ENCODE peak calls at places on chromosomes 11 and 22, in nine cellular contexts. Y is activated T-cell treated with anti-CD3 and anti-CD28 coated beads, Interleukin-2, amount 50 U/mL, for 24 hours; C is ELR; V is pancreas; T is memory B cell; K is GM19239; H is germinal center; R is A172; M is cardiac muscle cell. Q is an unnamed sample.

GRCh38 chr11:112227471-112227870 is 1.2 kb downstream of the PTS start:
- DNase-seq in K (no peak), H (no peak), M (no peak), C (no peak), V (no peak), R (no peak), Y (no peak), T (no peak), Q (no peak)

GRCh38 chr11:118142809-118143208 is 9.8 kb downstream of the SCN4B start:
- DNase-seq in K (no peak), C (peak), T (no peak), H (no peak), V (no peak), M (no peak), R (no peak), Y (no peak), Q (no peak)

GRCh38 chr11:18452927-18453326 is 2.7 kb upstream of the LDHAL6A start:
- DNase-seq in V (no peak), M (no peak), C (peak), H (no peak), T (no peak), Y (no peak), R (peak), K (no peak), Q (no peak)

GRCh38 chr11:11074686-11075370 is 217.0 kb upstream of the ZBED5 start:
- DNase-seq in C (no peak), R (no peak), Y (no peak), H (no peak), K (no peak), V (no peak), M (no peak), T (no peak), Q (no peak)

GRCh38 chr11:2309251-2310072 is 7.6 kb downstream of the TSPAN32 start:
- DNase-seq in Y (no peak), M (no peak), C (no peak), H (no peak), T (no peak), R (no peak), K (no peak), V (no peak), Q (no peak)

GRCh38 chr11:93929407-93929806 is 79.0 kb upstream of the VSTM5 start:
- DNase-seq in T (no peak), Y (no peak), H (no peak), R (no peak), V (no peak), C (no peak), M (no peak), K (no peak), Q (no peak)

GRCh38 chr22:19522190-19522880 is 1.9 kb downstream of the CLDN5 start:
- DNase-seq in K (no peak), C (no peak), R (no peak), H (no peak), V (no peak), Y (peak), M (no peak), T (no peak), Q (peak)

GRCh38 chr11:116851631-116852030 is 14.2 kb upstream of the APOA1 start:
- DNase-seq in R (no peak), K (no peak), V (no peak), M (peak), C (no peak), H (no peak), T (no peak), Y (peak), Q (no peak)

GRCh38 chr11:23336961-23337360 is 476.7 kb upstream of the CCDC179 start:
- DNase-seq in C (peak), K (no peak), Y (no peak), V (no peak), H (no peak), R (no peak), T (no peak), M (no peak), Q (no peak)

GRCh38 chr22:27391092-27391770 is 410.3 kb downstream of the MN1 start:
- DNase-seq in V (no peak), M (peak), T (no peak), R (no peak), K (no peak), H (no peak), Y (no peak), C (no peak), Q (no peak)

GRCh38 chr22:42961815-42962214 is 53.1 kb downstream of the PACSIN2 start:
- DNase-seq in K (no peak), M (no peak), T (no peak), V (no peak), R (no peak), C (no peak), H (no peak), Y (no peak), Q (no peak)

GRCh38 chr11:22677153-22677890 is 10.9 kb downstream of the GAS2 start:
- DNase-seq in K (no peak), V (no peak), Y (no peak), R (no peak), T (no peak), C (no peak), H (no peak), M (no peak), Q (no peak)

GRCh38 chr22:32557424-32557823 is 82.8 kb downstream of the FBXO7 start:
- DNase-seq in H (no peak), Y (no peak), R (peak), K (no peak), V (no peak), M (no peak), T (no peak), C (peak), Q (no peak)

GRCh38 chr11:131688056-131688693 is 317.8 kb downstream of the NTM start:
- DNase-seq in C (peak), R (no peak), V (peak), M (peak), T (no peak), K (peak), Y (peak), H (peak), Q (peak)

GRCh38 chr11:62921201-62921572 is at the start of gene CHRM1:
- DNase-seq in K (no peak), T (no peak), V (peak), C (no peak), Y (no peak), R (no peak), M (no peak), H (no peak), Q (no peak)

GRCh38 chr11:94127632-94128031 is 1.0 kb upstream of the PANX1 start:
- DNase-seq in H (no peak), M (no peak), C (no peak), R (no peak), K (no peak), V (no peak), T (no peak), Y (no peak), Q (no peak)

GRCh38 chr11:117616979-117617378 is 180.0 kb downstream of the DSCAML1 start:
- DNase-seq in K (no peak), V (no peak), T (no peak), Y (no peak), C (no peak), M (no peak), H (no peak), R (no peak), Q (no peak)

GRCh38 chr11:1156506-1157340 is 1.0 kb upstream of the MUC5AC start:
- DNase-seq in C (no peak), M (no peak), Y (peak), T (no peak), K (no peak), V (no peak), R (no peak), H (no peak), Q (no peak)